ENCODE peak calls at places on chromosomes 16 and 17, in six cellular contexts. W, J, N, O, Z and L are unnamed samples.

GRCh38 chr16:51426276-51426675 is 275.2 kb upstream of the SALL1 start:
- DNase-seq in W (no peak), J (no peak), N (no peak), O (no peak), Z (no peak), L (no peak)

GRCh38 chr17:72656114-72656763 is 436.2 kb downstream of the SLC39A11 start:
- DNase-seq in W (no peak), J (no peak), N (no peak), O (no peak), Z (no peak), L (no peak)

GRCh38 chr17:15456972-15457722 is 10.3 kb downstream of the CDRT4 start:
- DNase-seq in W (no peak), J (no peak), N (no peak), O (peak), Z (peak), L (no peak)

GRCh38 chr17:4998027-4998665 is 396 bp downstream of the KIF1C start:
- DNase-seq in W (no peak), J (no peak), N (no peak), O (no peak), Z (no peak), L (peak)

GRCh38 chr16:81873843-81874752 is 95.0 kb downstream of the PLCG2 start:
- DNase-seq in W (peak), J (peak), N (peak), O (peak), Z (peak), L (no peak)

GRCh38 chr17:61831099-61831498 is 32.2 kb downstream of the BRIP1 start:
- DNase-seq in W (no peak), J (no peak), N (no peak), O (no peak), Z (no peak), L (no peak)

GRCh38 chr17:76276069-76276431 is 10.9 kb downstream of the UBALD2 start:
- DNase-seq in W (peak), J (no peak), N (no peak), O (no peak), Z (no peak), L (no peak)

GRCh38 chr17:72724375-72724774 is 368.1 kb downstream of the SLC39A11 start:
- DNase-seq in W (no peak), J (no peak), N (no peak), O (peak), Z (no peak), L (no peak)

GRCh38 chr17:47636273-47637030 is 13.3 kb upstream of the KPNB1 start:
- DNase-seq in W (no peak), J (no peak), N (no peak), O (no peak), Z (no peak), L (no peak)

GRCh38 chr17:12979255-12979654 is 38.6 kb downstream of the ELAC2 start:
- DNase-seq in W (no peak), J (no peak), N (no peak), O (no peak), Z (no peak), L (no peak)

GRCh38 chr16:68361485-68361884 is 50.7 kb downstream of the PRMT7 start:
- DNase-seq in W (no peak), J (no peak), N (no peak), O (no peak), Z (no peak), L (no peak)

GRCh38 chr16:75648265-75649076 is 898 bp downstream of the TERF2IP start:
- DNase-seq in W (peak), J (peak), N (peak), O (peak), Z (peak), L (peak)

GRCh38 chr17:18377437-18378204 is at the start of gene EVPLL:
- DNase-seq in W (no peak), J (no peak), N (no peak), O (no peak), Z (no peak), L (no peak)

GRCh38 chr17:58811301-58811700 is 55.6 kb downstream of the PPM1E start:
- DNase-seq in W (no peak), J (no peak), N (no peak), O (no peak), Z (no peak), L (no peak)

GRCh38 chr17:74842599-74843351 is 16.9 kb downstream of the GRIN2C start:
- DNase-seq in W (peak), J (peak), N (no peak), O (peak), Z (peak), L (peak)

GRCh38 chr16:24163935-24164334 is 92.2 kb upstream of the CACNG3 start:
- DNase-seq in W (no peak), J (no peak), N (no peak), O (no peak), Z (no peak), L (no peak)

GRCh38 chr16:66905633-66906539 is 12.8 kb downstream of the CDH16 start:
- DNase-seq in W (peak), J (no peak), N (no peak), O (no peak), Z (no peak), L (peak)

GRCh38 chr16:29820271-29820701 is at the start of gene MVP:
- DNase-seq in W (peak), J (no peak), N (no peak), O (no peak), Z (no peak), L (peak)

GRCh38 chr17:6305613-6306360 is 129.1 kb downstream of the AIPL1 start:
- DNase-seq in W (no peak), J (peak), N (no peak), O (no peak), Z (no peak), L (no peak)

GRCh38 chr17:7307686-7308624 is 527 bp downstream of the EIF5A start:
- DNase-seq in W (peak), J (no peak), N (no peak), O (no peak), Z (no peak), L (no peak)

GRCh38 chr17:82267575-82268379 is 5.7 kb downstream of the CSNK1D start:
- DNase-seq in W (no peak), J (no peak), N (peak), O (peak), Z (peak), L (no peak)

GRCh38 chr16:29148867-29149272 is 164.0 kb downstream of the LAT start:
- DNase-seq in W (peak), J (no peak), N (peak), O (no peak), Z (no peak), L (no peak)

GRCh38 chr17:10761281-10761680 is 31.5 kb upstream of the TMEM220 start:
- DNase-seq in W (no peak), J (no peak), N (no peak), O (no peak), Z (no peak), L (no peak)

GRCh38 chr16:16985707-16986106 is 485.1 kb downstream of the XYLT1 start:
- DNase-seq in W (no peak), J (no peak), N (no peak), O (no peak), Z (no peak), L (no peak)

GRCh38 chr17:37830151-37830993 is 85.5 kb upstream of the HNF1B start:
- DNase-seq in W (peak), J (no peak), N (no peak), O (no peak), Z (no peak), L (no peak)

GRCh38 chr17:81412490-81413093 is 17.3 kb downstream of the BAHCC1 start:
- DNase-seq in W (peak), J (no peak), N (peak), O (no peak), Z (no peak), L (no peak)

GRCh38 chr17:36807496-36808180 is 129.6 kb upstream of the LHX1 start:
- DNase-seq in W (no peak), J (no peak), N (no peak), O (no peak), Z (no peak), L (no peak)

GRCh38 chr17:75842963-75843576 is 1.1 kb downstream of the UNC13D start:
- DNase-seq in W (peak), J (no peak), N (no peak), O (no peak), Z (no peak), L (no peak)

GRCh38 chr17:35170968-35171771 is 23.0 kb downstream of the SLC35G3 start:
- DNase-seq in W (no peak), J (no peak), N (no peak), O (peak), Z (no peak), L (no peak)

GRCh38 chr16:21159281-21159951 is 942 bp downstream of the LDAF1 start:
- DNase-seq in W (peak), J (no peak), N (no peak), O (no peak), Z (no peak), L (peak)

GRCh38 chr16:57115504-57116182 is 23.3 kb downstream of the CPNE2 start:
- DNase-seq in W (no peak), J (no peak), N (no peak), O (no peak), Z (peak), L (no peak)

GRCh38 chr16:11349599-11350276 is 4.5 kb downstream of the RMI2 start:
- DNase-seq in W (no peak), J (no peak), N (no peak), O (no peak), Z (no peak), L (no peak)

GRCh38 chr16:70686376-70687171 is 721 bp upstream of the MTSS2 start:
- DNase-seq in W (no peak), J (no peak), N (no peak), O (no peak), Z (no peak), L (no peak)